ENCODE peak calls at places on chromosomes 12 and 14, in seven cellular contexts. G is testis, A is bronchial epithelial cell, Y is GM13977, X is progenitor cell of endocrine pancreas, Q is tibial artery, D is kidney epithelial cell. C is an unnamed sample.

GRCh38 chr12:50390284-50390683 is 6.1 kb downstream of the FAM186A start:
- DNase-seq in G (no peak), A (peak; percentile 90), Y (no peak), X (no peak), Q (no peak), D (peak; percentile 84), C (peak; percentile 82)

GRCh38 chr12:99029502-99030271 is 384.6 kb downstream of the APAF1 start:
- DNase-seq in G (peak; percentile 54), A (no peak), Y (no peak), X (no peak), Q (no peak), D (no peak), C (no peak)

GRCh38 chr14:74219806-74220205 is 19.4 kb upstream of the VSX2 start:
- DNase-seq in G (no peak), A (no peak), Y (no peak), X (no peak), Q (no peak), D (no peak), C (no peak)

GRCh38 chr12:24911284-24911791 is 37.6 kb downstream of the BCAT1 start:
- DNase-seq in G (no peak), A (no peak), Y (no peak), X (no peak), Q (no peak), D (peak; percentile 39), C (no peak)

GRCh38 chr12:3973939-3974644 is 100.9 kb upstream of the PARP11 start:
- DNase-seq in G (no peak), A (peak; percentile 33), Y (no peak), X (no peak), Q (no peak), D (no peak), C (peak; percentile 15)

GRCh38 chr12:12901158-12901791 is 9.9 kb downstream of the GPRC5A start:
- DNase-seq in G (no peak), A (peak; percentile 97), Y (no peak), X (no peak), Q (peak; percentile 85), D (peak; percentile 93), C (peak; percentile 98)

GRCh38 chr14:36717363-36717762 is 55.7 kb downstream of the PAX9 start:
- DNase-seq in G (no peak), A (no peak), Y (no peak), X (no peak), Q (no peak), D (no peak), C (no peak)

GRCh38 chr12:81950871-81951270 is 191.7 kb upstream of the PPFIA2 start:
- DNase-seq in G (no peak), A (peak; percentile 41), Y (no peak), X (no peak), Q (no peak), D (no peak), C (peak; percentile 52)

GRCh38 chr14:102087762-102088011 is 843 bp upstream of the HSP90AA1 start:
- DNase-seq in G (no peak), A (peak; percentile 27), Y (no peak), X (no peak), Q (no peak), D (no peak), C (no peak)

GRCh38 chr12:34604227-34604626 is 581.9 kb downstream of the ALG10 start:
- DNase-seq in G (no peak), A (no peak), Y (peak; percentile 0), X (peak; percentile 9), Q (no peak), D (no peak), C (no peak)

GRCh38 chr12:100797246-100797645 is 2.7 kb downstream of the ANO4 start:
- DNase-seq in G (no peak), A (no peak), Y (no peak), X (no peak), Q (no peak), D (no peak), C (no peak)

GRCh38 chr14:36879558-36879957 is 217.9 kb downstream of the PAX9 start:
- DNase-seq in G (no peak), A (no peak), Y (no peak), X (no peak), Q (no peak), D (no peak), C (no peak)

GRCh38 chr12:130300725-130301124 is 37.0 kb upstream of the PIWIL1 start:
- DNase-seq in G (no peak), A (no peak), Y (no peak), X (no peak), Q (no peak), D (no peak), C (no peak)

GRCh38 chr12:4421590-4422031 is 24.0 kb downstream of the FGF6 start:
- DNase-seq in G (no peak), A (peak; percentile 38), Y (peak; percentile 82), X (no peak), Q (no peak), D (no peak), C (peak; percentile 59)

GRCh38 chr12:90899456-90900182 is 55.4 kb downstream of the CCER1 start:
- DNase-seq in G (no peak), A (peak; percentile 77), Y (no peak), X (no peak), Q (no peak), D (no peak), C (peak; percentile 69)

GRCh38 chr12:111753144-111753881 is 13.4 kb upstream of the ALDH2 start:
- DNase-seq in G (peak; percentile 74), A (peak; percentile 47), Y (peak; percentile 71), X (peak; percentile 41), Q (peak; percentile 42), D (no peak), C (peak; percentile 66)
- TF ChIP-seq CTCF in G (peak; percentile 74), A (peak; percentile 94), Y (peak; percentile 70), X (peak; percentile 78), Q (peak; percentile 75), D (peak; percentile 92), C (peak; percentile 79)

GRCh38 chr12:121799175-121799841 is 4.5 kb upstream of the SETD1B start:
- DNase-seq in G (peak; percentile 83), A (peak; percentile 76), Y (peak; percentile 80), X (no peak), Q (peak; percentile 83), D (no peak), C (peak; percentile 91)

GRCh38 chr12:121795029-121795977 is 1.8 kb upstream of the RHOF start:
- DNase-seq in G (peak; percentile 94), A (peak; percentile 71), Y (peak; percentile 86), X (peak; percentile 87), Q (peak; percentile 90), D (no peak), C (peak; percentile 84)

GRCh38 chr12:121797937-121798801 is 4.7 kb upstream of the RHOF start:
- DNase-seq in G (peak; percentile 80), A (no peak), Y (no peak), X (no peak), Q (peak; percentile 63), D (no peak), C (no peak)

GRCh38 chr12:121798807-121799174 is 5.0 kb upstream of the SETD1B start:
- DNase-seq in G (no peak), A (no peak), Y (no peak), X (no peak), Q (no peak), D (no peak), C (no peak)

GRCh38 chr12:121796855-121797751 is 3.6 kb upstream of the RHOF start:
- DNase-seq in G (peak; percentile 96), A (no peak), Y (no peak), X (peak; percentile 74), Q (peak; percentile 97), D (peak; percentile 83), C (peak; percentile 54)
- TF ChIP-seq CTCF in G (peak; percentile 11), A (peak; percentile 27), Y (no peak), X (peak; percentile 36), Q (peak; percentile 23), D (peak; percentile 34), C (no peak)

DNA sequence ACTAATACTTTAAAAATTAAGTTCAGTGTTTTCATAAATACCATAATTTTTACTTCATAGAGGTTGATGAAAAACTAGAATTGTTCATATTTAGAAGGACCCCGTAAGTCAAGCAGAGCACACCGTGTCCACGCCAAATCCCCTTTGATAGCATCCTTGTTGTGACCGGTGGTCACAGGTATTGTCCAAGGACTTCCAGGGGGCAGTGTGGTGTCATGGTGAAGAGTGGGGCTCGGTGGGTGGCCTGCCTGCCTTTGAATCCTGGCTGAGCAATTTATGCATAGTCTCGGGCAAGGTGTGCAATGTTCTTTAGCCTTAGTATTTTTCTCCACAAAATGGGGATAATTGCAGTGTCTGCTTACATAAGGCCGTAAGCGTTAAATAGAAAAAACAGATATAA is 169.9 kb downstream of the KTN1 start:
- DNase-seq in G (no peak), A (no peak), Y (no peak), X (no peak), Q (no peak), D (no peak), C (no peak)
- TF ChIP-seq CTCF in G (no peak), A (no peak), Y (no peak), X (no peak), Q (no peak), D (no peak), C (no peak)

GRCh38 chr12:33514893-33515292 is 75.3 kb upstream of the SYT10 start:
- DNase-seq in G (no peak), A (no peak), Y (no peak), X (no peak), Q (no peak), D (no peak), C (peak; percentile 17)
- TF ChIP-seq CTCF in G (no peak), A (no peak), Y (peak; percentile 25), X (peak; percentile 35), Q (no peak), D (no peak), C (peak; percentile 15)

GRCh38 chr14:63297387-63297786 is 21.3 kb downstream of the GPHB5 start:
- DNase-seq in G (no peak), A (peak; percentile 18), Y (no peak), X (no peak), Q (no peak), D (no peak), C (peak; percentile 43)

GRCh38 chr14:63290741-63291286 is 27.9 kb downstream of the GPHB5 start:
- DNase-seq in G (no peak), A (no peak), Y (no peak), X (no peak), Q (no peak), D (no peak), C (peak; percentile 10)

GRCh38 chr14:63295991-63296630 is 22.6 kb downstream of the GPHB5 start:
- DNase-seq in G (no peak), A (no peak), Y (no peak), X (no peak), Q (no peak), D (no peak), C (no peak)

GRCh38 chr14:63292805-63293204 is 25.9 kb downstream of the GPHB5 start:
- DNase-seq in G (no peak), A (no peak), Y (no peak), X (no peak), Q (no peak), D (no peak), C (no peak)

DNA sequence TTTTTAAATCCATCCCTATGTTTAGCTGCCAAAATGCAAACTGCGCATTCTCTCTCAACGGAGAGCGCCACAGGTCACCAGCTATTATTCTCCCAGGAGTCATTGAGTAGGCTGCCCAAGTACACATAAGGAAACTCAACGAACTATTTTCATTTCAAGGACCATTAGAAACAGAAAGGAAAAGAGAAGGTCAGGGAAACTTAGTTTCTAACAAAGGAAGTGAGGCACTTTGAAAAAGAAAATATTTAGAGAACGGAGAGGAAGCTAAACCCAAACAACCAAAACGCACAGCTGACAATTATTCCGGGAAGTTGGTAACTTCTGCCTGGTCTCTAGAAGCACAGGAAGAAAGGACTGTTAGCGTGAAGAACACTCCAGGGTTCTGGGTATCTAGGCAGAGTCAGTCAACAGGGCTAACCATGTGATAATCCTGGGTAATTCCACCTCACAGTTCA is 23.5 kb downstream of the GPHB5 start:
- DNase-seq in G (no peak), A (no peak), Y (no peak), X (no peak), Q (no peak), D (no peak), C (no peak)
- TF ChIP-seq CTCF in G (no peak), A (no peak), Y (no peak), X (no peak), Q (no peak), D (no peak), C (no peak)

GRCh38 chr14:52729925-52730707 is at the start of gene STYX:
- DNase-seq in G (peak; percentile 99), A (peak; percentile 95), Y (peak; percentile 92), X (peak; percentile 99), Q (peak; percentile 99), D (peak; percentile 92), C (peak; percentile 99)
- TF ChIP-seq CTCF in G (no peak), A (peak; percentile 8), Y (no peak), X (no peak), Q (peak; percentile 35), D (no peak), C (no peak)